ENCODE peak calls at places on chromosomes 11 and 22, in eight cellular contexts. G is iris pigment epithelial cell; T is ACHN; L is NCI-H1105 treated with DMSO at 0.1 percent for 48 hours; A is MV-4-11; P is activated T-helper 1 cell treated with anti-CD3 and anti-CD28 coated beads, Interleukin-12 subunit alpha, Interleukin-12 subunit beta, Interleukin-2, Interleukin-4 antibody, amounts not matched to agents 30 ng/mL and 10 ng/mL and 1 ng/mL, durations not matched to agents 14 hours and 24 hours and 36 hours; R is H7; Z is GM10248. J is an unnamed sample.

GRCh38 chr11:59716051-59716450 is 2.4 kb upstream of the OR10V1 start:
- DNase-seq in P (no peak), Z (no peak), A (no peak), T (no peak), G (no peak), R (no peak), L (no peak), J (no peak)

GRCh38 chr22:23315341-23315917 is 135.1 kb downstream of the BCR start:
- DNase-seq in L (peak), T (peak), P (peak), Z (peak), R (peak), A (peak), G (peak), J (peak)

GRCh38 chr11:74678591-74679512 is 52.4 kb downstream of the CHRDL2 start:
- DNase-seq in L (no peak), T (no peak), Z (no peak), G (no peak), A (no peak), R (no peak), P (no peak), J (no peak)

GRCh38 chr11:31815743-31816466 is 4.8 kb upstream of the PAX6 start:
- DNase-seq in R (peak), L (no peak), T (peak), P (no peak), G (no peak), Z (peak), A (no peak), J (no peak)

GRCh38 chr22:46418827-46419226 is 83.3 kb downstream of the TRMU start:
- DNase-seq in A (no peak), P (no peak), Z (no peak), T (no peak), L (peak), R (no peak), G (no peak), J (no peak)

GRCh38 chr22:46736705-46737104 is 1.3 kb downstream of the CERK start:
- DNase-seq in R (peak), Z (no peak), T (no peak), A (no peak), L (no peak), G (no peak), P (no peak), J (no peak)

GRCh38 chr11:83056204-83056603 is 15.5 kb downstream of the RAB30 start:
- DNase-seq in Z (no peak), A (no peak), G (no peak), L (no peak), T (no peak), P (no peak), R (no peak), J (no peak)

GRCh38 chr22:42967933-42968332 is 47.0 kb downstream of the PACSIN2 start:
- DNase-seq in Z (no peak), P (no peak), A (peak), R (peak), G (no peak), L (no peak), T (no peak), J (peak)

GRCh38 chr11:35968386-35969088 is 24.7 kb downstream of the LDLRAD3 start:
- DNase-seq in Z (no peak), P (no peak), A (no peak), L (no peak), G (peak), T (no peak), R (no peak), J (no peak)

GRCh38 chr22:22814666-22815396 is 72.8 kb upstream of the IGLL5 start:
- DNase-seq in P (no peak), A (no peak), T (no peak), Z (no peak), L (no peak), R (no peak), G (no peak), J (no peak)

GRCh38 chr11:2473361-2474058 is 28.7 kb downstream of the KCNQ1 start:
- DNase-seq in A (no peak), Z (no peak), L (no peak), T (no peak), P (no peak), R (peak), G (no peak), J (no peak)

GRCh38 chr11:34640050-34640971 is 19.4 kb downstream of the EHF start:
- DNase-seq in R (peak), Z (peak), A (no peak), L (no peak), P (no peak), G (peak), T (peak), J (no peak)

GRCh38 chr11:88553204-88553603 is 215.7 kb upstream of the CTSC start:
- DNase-seq in G (no peak), L (no peak), P (no peak), A (no peak), T (no peak), Z (no peak), R (no peak), J (no peak)

GRCh38 chr22:48077699-48078098 is 1315.2 kb downstream of the TBC1D22A start:
- DNase-seq in A (no peak), Z (no peak), P (no peak), R (no peak), T (no peak), L (no peak), G (no peak), J (no peak)

GRCh38 chr22:17319541-17319940 is 49.7 kb upstream of the CECR2 start:
- DNase-seq in Z (no peak), P (no peak), G (no peak), A (no peak), T (no peak), L (no peak), R (no peak), J (no peak)

GRCh38 chr11:108886608-108887007 is 221.7 kb downstream of the DDX10 start:
- DNase-seq in G (peak), Z (no peak), T (peak), A (no peak), L (no peak), R (no peak), P (no peak), J (no peak)

GRCh38 chr11:76610871-76611475 is 59.6 kb downstream of the LRRC32 start:
- DNase-seq in L (peak), Z (no peak), G (no peak), T (no peak), A (peak), P (no peak), R (peak), J (peak)

GRCh38 chr11:126628790-126629621 is 273.5 kb downstream of the ST3GAL4 start:
- DNase-seq in T (no peak), G (no peak), A (no peak), L (no peak), R (peak), P (no peak), Z (no peak), J (no peak)